ENCODE peak calls at places on chromosomes 12 and 14, in four cellular contexts. Z is small intestine, M is psoas muscle, O is H1. W is an unnamed sample.

GRCh38 chr12:50220357-50221061 is 53.3 kb upstream of the CERS5 start:
- DNase-seq in Z (no peak), M (no peak), O (no peak), W (no peak)

GRCh38 chr14:92584856-92585255 is 71.3 kb downstream of the RIN3 start:
- DNase-seq in Z (no peak), M (no peak), O (no peak), W (no peak)

GRCh38 chr12:81337891-81338290 is 260.0 kb downstream of the ACSS3 start:
- DNase-seq in Z (no peak), M (no peak), O (no peak), W (no peak)

GRCh38 chr14:30940886-30941285 is 66.5 kb downstream of the COCH start:
- DNase-seq in Z (no peak), M (no peak), O (no peak), W (no peak)

GRCh38 chr14:20460458-20461229 is 590 bp downstream of the PIP4P1 start:
- DNase-seq in Z (peak), M (no peak), O (no peak), W (no peak)

GRCh38 chr12:130667421-130667960 is 48.6 kb downstream of the RIMBP2 start:
- DNase-seq in Z (no peak), M (no peak), O (no peak), W (no peak)

GRCh38 chr14:70838076-70838475 is 28.8 kb upstream of the MAP3K9 start:
- DNase-seq in Z (peak), M (no peak), O (no peak), W (no peak)

GRCh38 chr12:25020621-25021243 is 71.8 kb upstream of the BCAT1 start:
- DNase-seq in Z (no peak), M (no peak), O (no peak), W (no peak)

GRCh38 chr12:104741497-104742367 is 216.4 kb downstream of the SLC41A2 start:
- DNase-seq in Z (no peak), M (no peak), O (no peak), W (no peak)

GRCh38 chr14:68649461-68650189 is 143.2 kb downstream of the ZFP36L1 start:
- DNase-seq in Z (no peak), M (no peak), O (no peak), W (no peak)

GRCh38 chr14:49774111-49774510 is 6.2 kb downstream of the KLHDC2 start:
- DNase-seq in Z (no peak), M (no peak), O (no peak), W (no peak)

GRCh38 chr12:84463756-84464495 is 448.7 kb downstream of the SLC6A15 start:
- DNase-seq in Z (no peak), M (no peak), O (no peak), W (no peak)

GRCh38 chr14:46048127-46048526 is 603.5 kb downstream of the RPL10L start:
- DNase-seq in Z (no peak), M (no peak), O (peak), W (no peak)

GRCh38 chr12:39920222-39920621 is 185.7 kb downstream of the SLC2A13 start:
- DNase-seq in Z (no peak), M (no peak), O (no peak), W (no peak)

GRCh38 chr14:106831322-106831720 is 1304.9 kb downstream of the TMEM121 start:
- DNase-seq in Z (peak), M (no peak), O (no peak), W (no peak)

GRCh38 chr14:59093889-59094288 is 94.6 kb upstream of the DAAM1 start:
- DNase-seq in Z (no peak), M (no peak), O (no peak), W (no peak)

GRCh38 chr14:97458302-97459137 is 661.3 kb downstream of the VRK1 start:
- DNase-seq in Z (peak), M (no peak), O (peak), W (no peak)

GRCh38 chr14:32709072-32709471 is 229.6 kb upstream of the NPAS3 start:
- DNase-seq in Z (no peak), M (no peak), O (no peak), W (no peak)

GRCh38 chr12:9900930-9901329 is 19.6 kb downstream of the KLRF2 start:
- DNase-seq in Z (no peak), M (no peak), O (no peak), W (no peak)

GRCh38 chr12:127809236-127809635 is 457.7 kb upstream of the TMEM132C start:
- DNase-seq in Z (no peak), M (no peak), O (no peak), W (no peak)

GRCh38 chr12:125076103-125076502 is 10.9 kb downstream of the AACS start:
- DNase-seq in Z (peak), M (no peak), O (no peak), W (no peak)

GRCh38 chr14:74964787-74965769 is 9.7 kb upstream of the PGF start:
- DNase-seq in Z (no peak), M (no peak), O (no peak), W (no peak)

GRCh38 chr12:18430425-18431048 is 169.2 kb downstream of the PIK3C2G start:
- DNase-seq in Z (peak), M (no peak), O (no peak), W (no peak)

GRCh38 chr12:68420225-68421008 is 88.3 kb upstream of the MDM1 start:
- DNase-seq in Z (no peak), M (no peak), O (no peak), W (no peak)

GRCh38 chr14:31070431-31070830 is 44.3 kb upstream of the STRN3 start:
- DNase-seq in Z (no peak), M (no peak), O (no peak), W (no peak)

GRCh38 chr12:64269161-64269560 is 47.1 kb upstream of the KICS2 start:
- DNase-seq in Z (no peak), M (no peak), O (no peak), W (no peak)

GRCh38 chr14:96648506-96649326 is 146.5 kb downstream of the PAPOLA start:
- DNase-seq in Z (no peak), M (no peak), O (no peak), W (no peak)

GRCh38 chr12:78470354-78471195 is 394.0 kb upstream of the SYT1 start:
- DNase-seq in Z (peak), M (no peak), O (no peak), W (no peak)

GRCh38 chr12:82099216-82099615 is 259.0 kb downstream of the CCDC59 start:
- DNase-seq in Z (no peak), M (no peak), O (no peak), W (no peak)

GRCh38 chr12:42587564-42588307 is 1.8 kb downstream of the PRICKLE1 start:
- DNase-seq in Z (no peak), M (no peak), O (no peak), W (no peak)

GRCh38 chr12:14768823-14769405 is 34.4 kb downstream of the WBP11 start:
- DNase-seq in Z (no peak), M (no peak), O (no peak), W (no peak)

GRCh38 chr12:103197725-103198388 is 240.4 kb downstream of the ASCL1 start:
- DNase-seq in Z (no peak), M (no peak), O (no peak), W (no peak)

GRCh38 chr12:131112016-131112415 is 158.3 kb downstream of the ADGRD1 start:
- DNase-seq in Z (no peak), M (no peak), O (no peak), W (no peak)

GRCh38 chr12:50041962-50042361 is 15.4 kb upstream of the ASIC1 start:
- DNase-seq in Z (no peak), M (no peak), O (no peak), W (no peak)

GRCh38 chr12:75722714-75723200 is 211.3 kb upstream of the KRR1 start:
- DNase-seq in Z (peak), M (peak), O (no peak), W (no peak)

GRCh38 chr12:129771238-129771637 is 132.6 kb downstream of the TMEM132D start:
- DNase-seq in Z (no peak), M (no peak), O (peak), W (no peak)

GRCh38 chr14:38611928-38612327 is 356.0 kb upstream of the CLEC14A start:
- DNase-seq in Z (no peak), M (no peak), O (no peak), W (no peak)

GRCh38 chr12:68521321-68521839 is 89.3 kb upstream of the RAP1B start:
- DNase-seq in Z (no peak), M (no peak), O (no peak), W (no peak)

GRCh38 chr14:68506021-68506644 is 286.7 kb downstream of the ZFP36L1 start:
- DNase-seq in Z (no peak), M (no peak), O (no peak), W (no peak)

GRCh38 chr14:21902561-21903199 is 229.1 kb upstream of the OR4E1 start:
- DNase-seq in Z (peak), M (no peak), O (no peak), W (no peak)
- H3K27ac ChIP-seq in Z (no peak), M (no peak), O (no peak), W (no peak)

DNA sequence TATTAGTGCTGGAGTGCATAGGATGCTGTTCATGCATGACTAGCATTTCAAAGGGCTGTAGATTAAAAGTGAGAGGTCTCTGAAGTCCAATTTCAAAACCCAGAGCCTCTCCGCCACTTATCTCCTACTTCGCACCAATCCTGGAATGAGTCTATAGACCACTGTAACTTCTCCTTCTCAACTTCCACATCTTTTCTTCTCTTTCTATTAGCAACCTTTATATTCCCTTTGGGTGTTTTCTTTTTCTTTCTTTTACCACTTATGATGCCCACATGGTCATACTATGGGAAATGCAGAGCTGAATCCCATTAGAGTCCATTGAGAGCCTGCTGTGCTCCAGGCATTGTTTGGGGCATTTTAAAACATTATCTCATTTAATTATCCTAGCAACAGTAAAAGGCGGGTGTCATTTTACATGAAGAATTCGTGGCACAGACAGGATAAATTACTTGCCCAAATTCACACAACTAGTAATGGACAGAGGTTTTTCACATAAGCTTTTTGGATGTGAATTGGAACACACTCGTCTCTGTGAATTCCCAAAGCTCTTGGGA is 77.6 kb upstream of the EEA1 start:
- DNase-seq in Z (no peak), M (no peak), O (no peak), W (no peak)
- H3K4me3 ChIP-seq in Z (no peak), M (no peak), O (no peak), W (no peak)

GRCh38 chr12:31650927-31651326 is 8.6 kb upstream of the ETFBKMT start:
- DNase-seq in Z (peak), M (no peak), O (no peak), W (no peak)
- H3K27ac ChIP-seq in Z (peak), M (no peak), O (no peak), W (no peak)

DNA sequence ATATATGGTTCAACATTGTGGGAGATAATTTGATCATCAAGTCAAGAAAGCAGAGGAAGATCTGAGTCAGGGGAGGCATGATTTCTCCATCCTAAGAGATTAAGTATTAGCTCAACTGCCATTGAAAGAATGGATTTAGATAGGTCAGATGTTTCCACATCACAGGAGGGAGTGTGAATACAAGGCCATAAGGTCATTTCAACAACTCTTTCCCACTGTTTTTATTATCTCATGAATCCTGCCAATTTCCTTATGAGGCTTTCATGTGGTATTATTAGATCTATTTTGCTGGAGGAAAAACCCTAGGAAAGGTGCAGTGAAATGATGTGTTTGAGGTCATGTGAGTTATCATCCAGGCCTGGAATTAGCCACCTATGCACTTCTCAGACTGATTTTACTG is 269.1 kb downstream of the NOVA1 start:
- DNase-seq in Z (no peak), M (no peak), O (no peak), W (no peak)
- H3K4me3 ChIP-seq in Z (no peak), M (no peak), O (no peak), W (no peak)

DNA sequence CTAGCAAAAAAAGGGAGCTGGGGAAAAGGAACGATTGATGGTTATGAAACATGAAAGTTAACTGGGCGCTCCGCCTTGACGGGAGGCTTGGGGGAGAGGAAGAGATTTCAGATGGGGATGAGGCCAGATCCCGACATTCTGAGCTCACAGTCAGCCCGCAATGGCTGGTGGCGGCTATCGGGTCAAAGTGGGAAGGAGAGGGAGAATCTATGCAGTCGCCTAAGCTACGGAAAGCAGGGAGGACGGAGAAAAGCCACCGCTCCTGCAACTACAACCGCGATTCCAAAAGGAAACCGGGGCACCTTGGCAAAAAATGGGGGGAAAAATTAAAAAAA is 502 bp downstream of the MPHOSPH9 start:
- DNase-seq in Z (no peak), M (no peak), O (no peak), W (no peak)
- H3K27ac ChIP-seq in Z (peak), M (peak), O (peak), W (peak)

GRCh38 chr12:113831486-113831885 is 134.6 kb downstream of the RBM19 start:
- DNase-seq in Z (no peak), M (no peak), O (no peak), W (no peak)

GRCh38 chr12:113833422-113833821 is 132.7 kb downstream of the RBM19 start:
- DNase-seq in Z (no peak), M (no peak), O (no peak), W (no peak)

GRCh38 chr12:113826805-113827204 is 139.3 kb downstream of the RBM19 start:
- DNase-seq in Z (no peak), M (no peak), O (no peak), W (no peak)

GRCh38 chr12:113829212-113829611 is 136.9 kb downstream of the RBM19 start:
- DNase-seq in Z (no peak), M (no peak), O (no peak), W (no peak)

GRCh38 chr12:113831016-113831415 is 135.1 kb downstream of the RBM19 start:
- DNase-seq in Z (no peak), M (no peak), O (no peak), W (no peak)
- H3K4me3 ChIP-seq in Z (no peak), M (no peak), O (no peak), W (no peak)

W was measured in esophagus squamous epithelium.